ENCODE peak calls at places on chromosome 22, in four cellular contexts. J is psoas muscle, F is T-cell, M is lower lobe of right lung. O is an unnamed sample.

GRCh38 chr22:45334068-45334467 is 24.3 kb downstream of the FAM118A start:
- ATAC-seq in J (peak; percentile 20), F (no peak), M (no peak), O (no peak)

GRCh38 chr22:30045901-30046715 is 34.2 kb upstream of the HORMAD2 start:
- ATAC-seq in J (no peak), F (no peak), M (no peak), O (no peak)

GRCh38 chr22:31081963-31082605 is 966 bp downstream of the SMTN start:
- ATAC-seq in J (no peak), F (no peak), M (no peak), O (no peak)

GRCh38 chr22:37411655-37412054 is 15.6 kb downstream of the ELFN2 start:
- ATAC-seq in J (no peak), F (no peak), M (no peak), O (no peak)

GRCh38 chr22:50473855-50474671 is 772 bp downstream of the SBF1 start:
- ATAC-seq in J (peak; percentile 5), F (no peak), M (peak; percentile 37), O (peak; percentile 30)

GRCh38 chr22:45452565-45453449 is 39.3 kb downstream of the RIBC2 start:
- ATAC-seq in J (no peak), F (no peak), M (no peak), O (no peak)

GRCh38 chr22:20111045-20111688 is 4.7 kb upstream of the RANBP1 start:
- ATAC-seq in J (peak; percentile 28), F (peak; percentile 69), M (no peak), O (no peak)

GRCh38 chr22:19182472-19183157 is 4.1 kb upstream of the SLC25A1 start:
- ATAC-seq in J (no peak), F (no peak), M (no peak), O (no peak)

GRCh38 chr22:45302047-45302446 is 7.7 kb upstream of the FAM118A start:
- ATAC-seq in J (no peak), F (no peak), M (no peak), O (peak; percentile 53)

GRCh38 chr22:21937821-21938070 is 14.9 kb downstream of the PPM1F start:
- ATAC-seq in J (peak; percentile 72), F (no peak), M (peak; percentile 66), O (peak; percentile 70)

GRCh38 chr22:21745948-21746347 is 10.4 kb upstream of the YPEL1 start:
- ATAC-seq in J (no peak), F (no peak), M (no peak), O (no peak)

GRCh38 chr22:19016081-19016480 is 80.0 kb upstream of the PRODH start:
- ATAC-seq in J (peak; percentile 44), F (no peak), M (no peak), O (no peak)

GRCh38 chr22:23677701-23677995 is 13.2 kb upstream of the RGL4 start:
- ATAC-seq in J (peak; percentile 58), F (no peak), M (no peak), O (no peak)

GRCh38 chr22:33921576-33922181 is 1.4 kb upstream of the LARGE1 start:
- ATAC-seq in J (peak; percentile 24), F (no peak), M (peak; percentile 41), O (peak; percentile 9)

GRCh38 chr22:35376728-35377472 is 4.0 kb upstream of the HMOX1 start:
- ATAC-seq in J (peak; percentile 32), F (no peak), M (peak; percentile 72), O (peak; percentile 73)

GRCh38 chr22:41247703-41248102 is 7.0 kb upstream of the CHADL start:
- ATAC-seq in J (no peak), F (no peak), M (no peak), O (no peak)

GRCh38 chr22:49862408-49862776 is 8.7 kb downstream of the ZBED4 start:
- ATAC-seq in J (no peak), F (no peak), M (peak; percentile 78), O (no peak)

GRCh38 chr22:41713004-41713403 is 13.7 kb downstream of the MEI1 start:
- ATAC-seq in J (no peak), F (no peak), M (no peak), O (no peak)

GRCh38 chr22:30340911-30341685 is 14.4 kb upstream of the TBC1D10A start:
- ATAC-seq in J (peak; percentile 88), F (peak; percentile 11), M (no peak), O (peak; percentile 61)

GRCh38 chr22:33853200-33854097 is 66.8 kb downstream of the LARGE1 start:
- ATAC-seq in J (peak; percentile 89), F (no peak), M (peak; percentile 92), O (peak; percentile 91)

GRCh38 chr22:27642104-27642800 is 159.3 kb downstream of the MN1 start:
- ATAC-seq in J (peak; percentile 86), F (no peak), M (no peak), O (no peak)

GRCh38 chr22:42992886-42993479 is 22.0 kb downstream of the PACSIN2 start:
- ATAC-seq in J (no peak), F (no peak), M (no peak), O (no peak)

GRCh38 chr22:47275479-47276218 is 513.2 kb downstream of the TBC1D22A start:
- ATAC-seq in J (no peak), F (no peak), M (no peak), O (no peak)

GRCh38 chr22:20589614-20590476 is 82.4 kb downstream of the MED15 start:
- ATAC-seq in J (peak; percentile 16), F (peak; percentile 9), M (no peak), O (no peak)